ENCODE peak calls at places on chromosomes 1 and 21, in four cellular contexts. Y, K, T and J are unnamed samples.

GRCh38 chr21:42466700-42467612 is 29.1 kb downstream of the RSPH1 start:
- DNase-seq in Y (peak; percentile 39), T (peak; percentile 41), K (no peak), J (peak; percentile 76)

GRCh38 chr21:34933609-34934345 is 115.3 kb downstream of the RUNX1 start:
- DNase-seq in Y (no peak), K (no peak), T (no peak), J (peak; percentile 66)

GRCh38 chr1:24383381-24383940 is 30.1 kb downstream of the STPG1 start:
- DNase-seq in T (no peak), Y (no peak), K (no peak), J (no peak)

GRCh38 chr1:84632975-84633427 is 57.3 kb downstream of the SSX2IP start:
- DNase-seq in K (no peak), Y (peak; percentile 77), T (peak; percentile 10), J (peak; percentile 56)

GRCh38 chr1:41919131-41919530 is 409 bp upstream of the HIVEP3 start:
- DNase-seq in Y (no peak), T (no peak), K (no peak), J (no peak)

GRCh38 chr1:50476800-50477199 is 53.6 kb upstream of the DMRTA2 start:
- DNase-seq in T (no peak), K (no peak), Y (no peak), J (no peak)

GRCh38 chr21:45386728-45387371 is 18.1 kb upstream of the COL18A1 start:
- DNase-seq in T (no peak), K (peak; percentile 44), Y (peak; percentile 85), J (peak; percentile 82)

GRCh38 chr1:201346337-201346939 is 31.0 kb downstream of the TNNT2 start:
- DNase-seq in T (peak; percentile 47), K (peak; percentile 17), Y (peak; percentile 27), J (peak; percentile 83)

GRCh38 chr1:74480068-74480467 is 32.3 kb downstream of the LRRC53 start:
- DNase-seq in T (no peak), K (no peak), Y (no peak), J (no peak)
- H3K4me3 ChIP-seq in T (no peak overlapping the region), K (no peak overlapping the region), Y (no peak overlapping the region), J (no peak overlapping the region)

DNA sequence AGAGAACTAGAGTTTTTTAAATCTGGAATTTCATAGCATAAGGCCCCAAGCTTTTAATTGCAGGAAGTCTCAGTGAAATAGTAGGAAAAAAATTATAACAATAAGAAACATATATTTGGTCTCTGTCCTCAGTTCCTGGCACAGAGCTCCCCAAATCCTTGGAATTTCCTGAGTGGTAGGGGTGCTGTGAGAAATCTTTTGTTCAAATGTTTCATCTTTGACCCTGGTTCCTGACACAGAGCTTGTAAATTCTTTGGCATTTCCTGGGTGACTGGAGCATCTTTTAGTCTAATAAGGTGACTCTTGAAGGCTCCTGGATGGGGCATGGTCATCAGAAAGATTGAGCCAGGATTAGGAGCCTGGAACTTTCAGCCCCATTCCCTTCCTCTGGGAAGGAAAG is 225.7 kb upstream of the AJAP1 start:
- DNase-seq in T (no peak), Y (no peak), K (no peak), J (no peak)
- H3K9me3 ChIP-seq in T (no peaks in the 10 kb centered on the region), Y (peaks cover 4% of the 10 kb centered on the region), K (no peaks in the 10 kb centered on the region), J (no peaks in the 10 kb centered on the region)

GRCh38 chr1:94899756-94900155 is 27.2 kb downstream of the CNN3 start:
- DNase-seq in K (no peak), T (no peak), Y (no peak), J (no peak)
- H3K36me3 ChIP-seq in K (peaks cover 85% of the 10 kb centered on the region), T (peaks cover 33% of the 10 kb centered on the region), Y (peaks cover 80% of the 10 kb centered on the region), J (peaks cover 92% of the 10 kb centered on the region)

GRCh38 chr1:14598498-14599172 is at the start of gene KAZN:
- DNase-seq in K (peak; percentile 47), Y (no peak), T (no peak), J (no peak)
- H3K4me3 ChIP-seq in K (peak within 1 kb of the TSS; percentile 51), Y (peak within 1 kb of the TSS; percentile 52), T (no peak within 1 kb of the TSS), J (no peak within 1 kb of the TSS)

GRCh38 chr1:49048188-49048587 is 271.5 kb upstream of the BEND5 start:
- DNase-seq in T (no peak), K (no peak), Y (no peak), J (peak; percentile 63)

GRCh38 chr1:49045371-49045770 is 268.7 kb upstream of the BEND5 start:
- DNase-seq in T (no peak), Y (no peak), K (no peak), J (no peak)

GRCh38 chr1:49051647-49052046 is 275.0 kb upstream of the BEND5 start:
- DNase-seq in T (no peak), K (no peak), Y (peak; percentile 20), J (no peak)

GRCh38 chr1:49050041-49050440 is 273.4 kb upstream of the BEND5 start:
- DNase-seq in Y (no peak), T (no peak), K (no peak), J (no peak)

DNA sequence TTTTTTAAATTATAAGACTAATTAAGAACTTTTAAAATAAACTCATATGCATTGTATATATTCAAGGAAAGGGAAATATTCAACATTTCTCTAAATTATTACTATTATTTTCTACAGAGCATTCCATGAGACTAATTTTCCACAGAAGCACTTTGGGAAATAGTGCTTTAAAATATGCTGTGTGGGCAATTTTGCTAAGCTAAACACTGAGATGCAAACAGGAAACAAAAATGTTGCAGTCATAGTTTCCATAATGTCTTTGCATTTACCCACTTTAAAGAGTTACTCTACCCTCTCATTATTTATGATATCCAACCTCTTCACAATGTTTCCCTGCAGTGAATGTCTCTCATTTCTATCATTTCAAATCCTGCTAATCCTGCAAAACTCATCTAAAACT is 269.6 kb upstream of the BEND5 start:
- DNase-seq in Y (no peak), T (no peak), K (no peak), J (no peak)
- H3K9me3 ChIP-seq in Y (no peaks in the 10 kb centered on the region), T (no peaks in the 10 kb centered on the region), K (no peaks in the 10 kb centered on the region), J (no peaks in the 10 kb centered on the region)

DNA sequence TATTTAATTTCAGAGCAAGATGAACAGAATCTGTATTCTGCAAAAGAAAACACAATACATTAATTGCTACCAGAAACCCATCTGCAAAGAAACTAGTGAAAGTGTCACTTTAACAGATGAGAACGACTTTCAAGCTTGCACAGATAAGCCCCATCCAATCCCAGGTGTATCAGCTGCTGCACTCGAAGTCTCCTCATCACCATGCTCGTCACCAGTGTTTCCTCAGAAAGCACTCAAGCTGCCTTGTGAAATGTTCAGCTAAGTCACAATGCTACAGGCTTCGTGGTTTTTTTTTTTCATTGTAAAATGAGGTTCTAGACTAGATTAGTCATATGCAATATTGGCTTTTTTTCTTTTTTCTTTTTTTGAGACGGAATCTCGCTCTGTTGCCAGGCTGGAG is 3.3 kb upstream of the TOMM20 start:
- DNase-seq in Y (no peak), K (no peak), T (no peak), J (no peak)
- H3K36me3 ChIP-seq in Y (peaks cover 32% of the 10 kb centered on the region), K (peaks cover 49% of the 10 kb centered on the region), T (peaks cover 33% of the 10 kb centered on the region), J (peaks cover 35% of the 10 kb centered on the region)

DNA sequence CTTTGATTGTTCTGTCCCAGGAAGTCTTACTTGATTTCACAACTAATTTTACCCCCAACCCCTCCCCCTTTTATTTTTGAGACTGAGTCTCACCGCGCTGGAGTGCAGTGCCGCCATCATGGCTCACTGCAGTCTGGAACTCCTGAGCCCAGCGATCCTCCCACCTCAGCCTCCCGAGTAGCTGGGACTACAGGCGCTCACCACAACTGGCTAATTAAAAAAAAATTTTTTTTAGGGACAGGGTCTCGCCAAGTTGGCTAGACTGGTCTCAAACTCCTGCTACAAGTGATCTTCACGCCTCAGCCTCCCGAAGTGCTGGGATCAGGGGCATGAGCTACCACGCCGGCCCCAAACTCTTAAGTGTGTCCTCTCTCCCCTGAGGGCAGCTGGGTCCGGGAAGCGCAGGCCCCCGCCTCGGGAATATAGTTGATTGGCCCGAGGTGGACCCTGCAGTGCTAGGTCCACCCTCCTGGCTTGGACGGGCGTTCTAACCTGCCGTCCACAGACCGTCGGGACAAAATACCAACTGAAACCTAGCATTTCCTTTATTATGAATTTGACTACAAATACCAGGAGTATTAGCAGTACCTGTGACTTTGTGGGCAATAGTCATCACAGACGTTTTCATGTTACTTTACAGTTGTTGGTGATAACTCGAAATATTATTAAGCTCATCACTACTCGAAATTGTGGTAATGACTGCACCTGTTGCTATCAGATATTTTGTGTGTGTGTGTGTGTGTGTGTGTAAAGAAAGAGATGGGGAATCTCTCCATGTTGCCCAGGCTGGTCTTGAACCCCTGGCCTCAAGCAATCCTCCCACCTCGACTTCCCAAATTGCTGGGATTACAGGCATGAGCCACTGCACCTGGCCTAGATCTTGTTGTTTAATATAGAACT is 642 bp upstream of the PARP1 start:
- DNase-seq in T (no peak), Y (no peak), K (no peak), J (no peak)
- H3K4me3 ChIP-seq in T (no peak overlapping the region), Y (peak overlapping the region; percentile 83), K (peak overlapping the region; percentile 90), J (peak overlapping the region; percentile 92)